ENCODE peak calls at places on chromosomes 2 and 18, in five cellular contexts. Y, V, R, Z and B are unnamed samples.

GRCh38 chr2:185668710-185669109 is 69.9 kb upstream of the FSIP2 start:
- DNase-seq in Y (no peak), V (no peak), R (no peak), Z (no peak), B (no peak)

GRCh38 chr2:233892793-233893192 is 24.4 kb upstream of the TRPM8 start:
- DNase-seq in Y (peak), V (peak), R (no peak), Z (no peak), B (no peak)

GRCh38 chr2:235005023-235005422 is 53.2 kb downstream of the SH3BP4 start:
- DNase-seq in Y (no peak), V (peak), R (no peak), Z (no peak), B (no peak)

GRCh38 chr18:31102020-31102684 is at the start of gene DSC2:
- DNase-seq in Y (peak), V (peak), R (peak), Z (no peak), B (peak)

GRCh38 chr2:98736464-98736889 is 5.5 kb upstream of the MGAT4A start:
- DNase-seq in Y (peak), V (peak), R (no peak), Z (no peak), B (no peak)

GRCh38 chr2:64462940-64463339 is 9.0 kb downstream of the LGALSL start:
- DNase-seq in Y (no peak), V (no peak), R (no peak), Z (no peak), B (no peak)

GRCh38 chr2:15642334-15643208 is 50.9 kb downstream of the DDX1 start:
- DNase-seq in Y (no peak), V (peak), R (no peak), Z (no peak), B (no peak)

GRCh38 chr18:28003451-28003850 is 173.5 kb downstream of the CDH2 start:
- DNase-seq in Y (no peak), V (no peak), R (no peak), Z (no peak), B (no peak)

GRCh38 chr2:68157002-68157401 is 686 bp upstream of the PNO1 start:
- DNase-seq in Y (no peak), V (no peak), R (no peak), Z (no peak), B (peak)

GRCh38 chr2:1742300-1742679 is 2.0 kb downstream of the PXDN start:
- DNase-seq in Y (no peak), V (no peak), R (no peak), Z (no peak), B (no peak)

GRCh38 chr2:138997849-138998517 is 217.8 kb upstream of the NXPH2 start:
- DNase-seq in Y (no peak), V (no peak), R (no peak), Z (no peak), B (no peak)

GRCh38 chr18:61531182-61531581 is 198.0 kb downstream of the CDH20 start:
- DNase-seq in Y (no peak), V (no peak), R (no peak), Z (no peak), B (no peak)

GRCh38 chr18:39232937-39233336 is 1667.3 kb upstream of the CELF4 start:
- DNase-seq in Y (no peak), V (peak), R (no peak), Z (no peak), B (no peak)

GRCh38 chr2:141554810-141555209 is 576.0 kb downstream of the LRP1B start:
- DNase-seq in Y (peak), V (peak), R (no peak), Z (no peak), B (no peak)

GRCh38 chr18:36808681-36809080 is 20.1 kb downstream of the TPGS2 start:
- DNase-seq in Y (no peak), V (no peak), R (no peak), Z (no peak), B (no peak)

GRCh38 chr2:241257419-241258032 is 57.9 kb downstream of the HDLBP start:
- DNase-seq in Y (no peak), V (no peak), R (no peak), Z (no peak), B (no peak)
- TF ChIP-seq CTCF in Y (peak), V (no peak), R (no peak), Z (no peak), B (no peak)

GRCh38 chr2:229282758-229283546 is 11.9 kb upstream of the PID1 start:
- DNase-seq in Y (no peak), V (no peak), R (no peak), Z (no peak), B (no peak)
- TF ChIP-seq ESRRA in Y (no peak), V (no peak), R (no peak), Z (no peak), B (no peak)

GRCh38 chr2:200577000-200577399 is 8.8 kb upstream of the AOX1 start:
- DNase-seq in Y (no peak), V (no peak), R (no peak), Z (no peak), B (no peak)

GRCh38 chr2:200578778-200579177 is 7.0 kb upstream of the AOX1 start:
- DNase-seq in Y (peak), V (peak), R (no peak), Z (peak), B (no peak)

GRCh38 chr2:200575957-200576356 is 9.9 kb upstream of the AOX1 start:
- DNase-seq in Y (no peak), V (no peak), R (no peak), Z (no peak), B (no peak)
- TF ChIP-seq CTCF in Y (peak), V (peak), R (peak), Z (peak), B (no peak)

GRCh38 chr2:240140920-240141319 is 462 bp upstream of the OTOS start:
- DNase-seq in Y (no peak), V (no peak), R (no peak), Z (no peak), B (no peak)

GRCh38 chr2:240139011-240139441 is 1.4 kb downstream of the OTOS start:
- DNase-seq in Y (no peak), V (no peak), R (no peak), Z (no peak), B (no peak)

GRCh38 chr2:240138275-240138984 is 2.0 kb downstream of the OTOS start:
- DNase-seq in Y (no peak), V (no peak), R (no peak), Z (no peak), B (no peak)

GRCh38 chr2:240140511-240140910 is at the start of gene OTOS:
- DNase-seq in Y (no peak), V (no peak), R (no peak), Z (no peak), B (no peak)

GRCh38 chr2:240139666-240140393 is 628 bp downstream of the OTOS start:
- DNase-seq in Y (no peak), V (no peak), R (no peak), Z (no peak), B (no peak)
- TF ChIP-seq ESRRA in Y (no peak), V (no peak), R (no peak), Z (no peak), B (no peak)

DNA sequence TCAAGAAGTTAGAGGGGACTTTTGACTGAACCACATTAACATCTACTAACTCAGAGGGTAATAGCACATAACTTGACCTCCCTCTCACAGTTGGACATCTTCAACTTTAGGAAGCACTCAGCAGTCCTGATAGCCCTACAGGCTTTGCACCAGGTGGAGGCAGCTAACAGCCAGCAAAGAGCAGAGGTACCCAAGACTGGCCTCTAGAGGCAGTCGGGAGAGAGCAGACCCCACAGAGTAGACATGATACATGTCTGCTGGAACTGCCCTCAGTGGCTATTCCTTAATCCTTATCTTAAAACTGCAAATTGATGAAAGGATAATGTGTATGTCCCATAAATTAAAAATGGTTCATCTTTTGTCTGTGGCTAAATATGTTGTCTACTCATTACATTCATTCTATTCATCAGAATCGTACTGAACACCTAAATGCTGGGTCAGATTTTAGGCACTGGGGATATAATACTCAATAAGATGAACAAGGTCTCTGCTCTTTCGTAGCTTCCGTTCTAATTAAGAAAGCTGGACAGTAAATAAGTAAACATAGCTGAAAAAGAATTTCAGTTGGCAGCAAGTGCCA is 49.8 kb downstream of the CAB39 start:
- DNase-seq in Y (peak), V (peak), R (peak), Z (no peak), B (peak)
- TF ChIP-seq CTCF in Y (peak), V (peak), R (peak), Z (peak), B (no peak)

GRCh38 chr2:84830758-84831500 is 50.0 kb downstream of the TRABD2A start:
- DNase-seq in Y (no peak), V (no peak), R (no peak), Z (no peak), B (peak)

GRCh38 chr2:84830095-84830494 is 50.8 kb downstream of the TRABD2A start:
- DNase-seq in Y (peak), V (no peak), R (peak), Z (no peak), B (peak)

GRCh38 chr2:84829693-84830092 is 51.2 kb downstream of the TRABD2A start:
- DNase-seq in Y (no peak), V (no peak), R (no peak), Z (no peak), B (no peak)

GRCh38 chr2:84823788-84824187 is 57.1 kb downstream of the TRABD2A start:
- DNase-seq in Y (no peak), V (no peak), R (no peak), Z (no peak), B (no peak)

GRCh38 chr2:84827978-84828575 is 52.8 kb downstream of the TRABD2A start:
- DNase-seq in Y (no peak), V (no peak), R (no peak), Z (no peak), B (no peak)
- TF ChIP-seq ESRRA in Y (no peak), V (no peak), R (no peak), Z (no peak), B (no peak)

GRCh38 chr18:80034068-80034851 is at the start of gene RBFA:
- DNase-seq in Y (peak), V (peak), R (peak), Z (peak), B (peak)
- TF ChIP-seq CTCF in Y (peak), V (peak), R (peak), Z (peak), B (peak)

GRCh38 chr2:194557993-194558392 is 1099.0 kb upstream of the SLC39A10 start:
- DNase-seq in Y (no peak), V (no peak), R (no peak), Z (no peak), B (no peak)
- TF ChIP-seq ESRRA in Y (no peak), V (no peak), R (no peak), Z (no peak), B (no peak)

DNA sequence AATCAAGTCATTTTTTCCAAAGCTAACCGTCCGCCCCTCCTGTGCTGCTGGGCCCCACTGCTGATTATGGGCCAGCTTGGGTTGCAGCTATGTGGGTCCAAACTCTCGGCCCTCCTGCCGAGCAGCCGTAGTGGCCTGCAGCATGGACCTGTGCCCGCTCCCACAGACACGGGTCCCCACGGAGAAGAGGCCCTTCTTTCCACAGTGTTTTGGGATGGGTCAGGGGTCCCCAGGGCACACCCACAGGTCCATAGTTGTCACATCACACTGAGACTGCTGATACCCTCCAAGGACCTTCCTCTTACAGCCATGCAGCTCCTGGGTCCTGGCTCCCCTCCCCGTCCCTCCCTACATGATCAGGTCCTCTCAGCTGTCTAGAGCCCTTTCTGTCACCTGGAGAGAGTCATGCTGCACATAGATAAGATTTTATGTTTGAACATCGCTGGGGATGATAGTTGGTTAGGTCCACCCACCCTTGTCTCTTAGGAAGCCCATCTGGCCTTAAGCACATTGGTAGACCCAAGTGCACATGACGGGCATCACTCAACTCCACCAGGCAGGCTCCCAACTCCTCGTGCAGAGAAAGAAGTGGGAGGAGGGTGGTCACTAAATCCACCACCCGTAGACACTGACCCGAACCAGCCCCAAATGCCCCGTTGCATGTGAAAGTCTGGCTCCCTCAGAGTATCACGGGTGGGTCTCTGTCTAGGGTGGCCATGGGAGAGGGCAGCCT is 17.5 kb downstream of the GPR55 start:
- DNase-seq in Y (no peak), V (no peak), R (peak), Z (no peak), B (no peak)
- TF ChIP-seq CTCF in Y (no peak), V (no peak), R (no peak), Z (no peak), B (no peak)

GRCh38 chr18:35378206-35378795 is 1.2 kb upstream of the ZNF396 start:
- DNase-seq in Y (no peak), V (no peak), R (no peak), Z (no peak), B (no peak)
- TF ChIP-seq ESRRA in Y (no peak), V (no peak), R (no peak), Z (no peak), B (no peak)